ENCODE peak calls at places on chromosomes 7 and 10, in eight cellular contexts. C is heart left ventricle, R is GM10248, U is PC-3, G is heart right ventricle, Q is coronary artery, D is brain microvascular endothelial cell, Z is cardiac fibroblast. W is an unnamed sample.

GRCh38 chr7:132422502-132423101 is 153.7 kb downstream of the PLXNA4 start:
- DNase-seq in Z (peak; percentile 60), Q (no peak), G (no peak), D (no peak), C (no peak), U (peak; percentile 70), R (no peak), W (peak; percentile 18)

GRCh38 chr7:7746419-7746818 is 28.0 kb upstream of the RPA3 start:
- DNase-seq in Z (no peak), C (no peak), D (no peak), U (no peak), R (no peak), G (no peak), Q (no peak), W (no peak)

GRCh38 chr7:158676898-158677297 is 27.7 kb downstream of the NCAPG2 start:
- DNase-seq in G (no peak), Q (no peak), U (no peak), D (no peak), C (no peak), R (no peak), Z (peak; percentile 15), W (no peak)

GRCh38 chr10:110634527-110635209 is 9.5 kb upstream of the RBM20 start:
- DNase-seq in U (peak; percentile 34), Q (no peak), C (peak; percentile 71), R (no peak), D (no peak), Z (no peak), G (peak; percentile 66), W (no peak)

GRCh38 chr7:80472491-80473200 is 39.2 kb downstream of the GNAT3 start:
- DNase-seq in U (peak; percentile 15), R (no peak), Q (no peak), D (no peak), G (peak; percentile 34), Z (no peak), C (peak; percentile 13), W (no peak)

GRCh38 chr10:34813626-34814227 is 1.4 kb downstream of the PARD3 start:
- DNase-seq in G (peak; percentile 20), Q (no peak), C (peak; percentile 29), D (peak; percentile 45), U (peak; percentile 83), Z (peak; percentile 61), R (no peak), W (peak; percentile 49)

GRCh38 chr7:157266272-157266671 is 70.5 kb upstream of the DNAJB6 start:
- DNase-seq in D (no peak), Q (no peak), C (no peak), U (no peak), Z (peak; percentile 53), R (no peak), G (no peak), W (peak; percentile 27)

GRCh38 chr7:50660040-50660829 is 95.0 kb upstream of the DDC start:
- DNase-seq in C (no peak), R (no peak), G (no peak), Q (peak; percentile 68), D (no peak), Z (no peak), U (no peak), W (no peak)

GRCh38 chr10:34817054-34817453 is 2.0 kb upstream of the PARD3 start:
- DNase-seq in D (no peak), Q (no peak), R (no peak), U (no peak), C (no peak), G (no peak), Z (no peak), W (no peak)

GRCh38 chr10:21740989-21741388 is 207.0 kb downstream of the MLLT10 start:
- DNase-seq in Q (no peak), C (no peak), R (no peak), D (no peak), G (no peak), Z (no peak), U (no peak), W (no peak)

GRCh38 chr10:120495226-120495625 is 38.2 kb downstream of the PLPP4 start:
- DNase-seq in D (no peak), G (no peak), Z (no peak), U (no peak), R (no peak), Q (no peak), C (no peak), W (no peak)

GRCh38 chr10:103333934-103334520 is 16.9 kb downstream of the PCGF6 start:
- DNase-seq in C (no peak), R (peak; percentile 35), D (no peak), Q (no peak), G (no peak), Z (peak; percentile 49), U (peak; percentile 58), W (no peak)

GRCh38 chr10:61904711-61905445 is 3.4 kb downstream of the ARID5B start:
- DNase-seq in C (no peak), D (peak; percentile 66), U (peak; percentile 96), Q (no peak), Z (peak; percentile 88), R (peak; percentile 60), G (no peak), W (peak; percentile 75)

GRCh38 chr10:70456164-70456563 is 14.7 kb upstream of the NODAL start:
- DNase-seq in U (no peak), D (no peak), Z (no peak), C (no peak), Q (no peak), R (no peak), G (no peak), W (no peak)

GRCh38 chr7:44645696-44646095 is 39.3 kb downstream of the OGDH start:
- DNase-seq in U (no peak), R (no peak), D (no peak), Q (peak; percentile 58), G (no peak), C (no peak), Z (no peak), W (no peak)

GRCh38 chr7:151503902-151504714 is 15.6 kb downstream of the RHEB start:
- DNase-seq in G (no peak), C (no peak), Z (peak; percentile 93), Q (no peak), R (no peak), U (peak; percentile 73), D (peak; percentile 61), W (peak; percentile 85)

GRCh38 chr10:110777661-110778060 is 94.1 kb upstream of the PDCD4 start:
- DNase-seq in G (no peak), Z (no peak), R (no peak), D (no peak), Q (no peak), C (no peak), U (no peak), W (no peak)

GRCh38 chr10:59831658-59832503 is 74.5 kb downstream of the CCDC6 start:
- DNase-seq in U (no peak), G (no peak), Z (no peak), R (no peak), Q (no peak), C (no peak), D (no peak), W (no peak)

GRCh38 chr7:4634166-4634565 is 47.9 kb upstream of the FOXK1 start:
- DNase-seq in Z (peak; percentile 91), C (no peak), R (no peak), Q (no peak), G (no peak), U (no peak), D (no peak), W (no peak)

GRCh38 chr7:4629287-4629905 is 52.7 kb upstream of the FOXK1 start:
- DNase-seq in G (no peak), C (no peak), U (no peak), Q (no peak), D (no peak), Z (no peak), R (no peak), W (no peak)

GRCh38 chr7:4633012-4633411 is 49.1 kb upstream of the FOXK1 start:
- DNase-seq in D (peak; percentile 12), G (no peak), Q (no peak), Z (peak; percentile 81), C (no peak), U (peak; percentile 77), R (no peak), W (no peak)

GRCh38 chr7:4631021-4631663 is 51.0 kb upstream of the FOXK1 start:
- DNase-seq in Q (no peak), G (no peak), U (no peak), C (no peak), R (no peak), Z (no peak), D (no peak), W (no peak)

GRCh38 chr7:4631664-4632171 is 50.4 kb upstream of the FOXK1 start:
- DNase-seq in R (no peak), D (peak; percentile 84), G (peak; percentile 77), U (peak; percentile 79), C (peak; percentile 74), Z (peak; percentile 95), Q (peak; percentile 93), W (peak; percentile 91)
- TF ChIP-seq CTCF in R (no peak), D (peak; percentile 87), G (peak; percentile 37), U (peak; percentile 77), C (peak; percentile 73), Z (peak; percentile 76), Q (peak; percentile 39), W (peak; percentile 81)

GRCh38 chr10:48506147-48506917 is 98.5 kb downstream of the ARHGAP22 start:
- DNase-seq in Z (peak; percentile 43), R (no peak), D (peak; percentile 31), U (peak; percentile 83), Q (no peak), C (no peak), G (no peak), W (peak; percentile 60)
- TF ChIP-seq CTCF in Z (peak; percentile 29), R (peak; percentile 29), D (peak; percentile 51), U (peak; percentile 97), Q (no peak), C (peak; percentile 14), G (no peak), W (peak; percentile 72)

GRCh38 chr7:42611961-42612360 is 299.9 kb downstream of the C7orf25 start:
- DNase-seq in C (no peak), D (no peak), Q (no peak), U (no peak), Z (no peak), R (no peak), G (no peak), W (no peak)

GRCh38 chr7:42617071-42617705 is 294.7 kb downstream of the C7orf25 start:
- DNase-seq in D (no peak), C (peak; percentile 15), R (no peak), U (no peak), G (peak; percentile 5), Z (peak; percentile 22), Q (no peak), W (no peak)

GRCh38 chr7:42606217-42606905 is 305.5 kb downstream of the C7orf25 start:
- DNase-seq in R (no peak), G (no peak), C (no peak), Z (peak; percentile 68), D (no peak), Q (no peak), U (no peak), W (no peak)

GRCh38 chr7:42614636-42615035 is 297.2 kb downstream of the C7orf25 start:
- DNase-seq in C (no peak), D (no peak), Q (no peak), G (no peak), U (no peak), Z (no peak), R (no peak), W (no peak)

GRCh38 chr7:42611529-42611928 is 300.3 kb downstream of the C7orf25 start:
- DNase-seq in D (no peak), C (no peak), Q (no peak), R (no peak), Z (no peak), U (no peak), G (no peak), W (no peak)
- TF ChIP-seq CTCF in D (no peak), C (no peak), Q (no peak), R (no peak), Z (no peak), U (no peak), G (no peak), W (no peak)

GRCh38 chr10:42988517-42989395 is 88.1 kb upstream of the RET start:
- DNase-seq in D (no peak), R (peak; percentile 15), Z (no peak), U (no peak), C (peak; percentile 2), G (no peak), Q (no peak), W (no peak)
- TF ChIP-seq CTCF in D (no peak), R (no peak), Z (no peak), U (no peak), C (no peak), G (no peak), Q (no peak), W (no peak)